ENCODE peak calls at places on chromosomes 7 and 10, in five cellular contexts. One of them, this sample, is unnamed. For H3K4me1, the result is how much of the 10 kb centered on the place peaks cover.

GRCh38 chr10:61836233-61836887 is 65.1 kb upstream of the ARID5B start:
- DNase-seq in Peyer's patch: no peak
- DNase-seq in HAP-1: peak
- DNase-seq in endodermal cell: no peak
- DNase-seq in MM.1S: no peak
- DNase-seq in this sample: no peak

GRCh38 chr10:107415446-107415845 is 250.9 kb upstream of the SORCS1 start:
- DNase-seq in MM.1S: no peak
- DNase-seq in Peyer's patch: no peak
- DNase-seq in HAP-1: no peak
- DNase-seq in endodermal cell: no peak
- DNase-seq in this sample: no peak

GRCh38 chr7:99331002-99331401 is 5.3 kb downstream of the ARPC1A start:
- DNase-seq in HAP-1: no peak
- DNase-seq in Peyer's patch: no peak
- DNase-seq in endodermal cell: no peak
- DNase-seq in MM.1S: no peak
- DNase-seq in this sample: no peak

GRCh38 chr7:45026984-45027773 is 27.2 kb downstream of the CCM2 start:
- DNase-seq in HAP-1: no peak
- DNase-seq in endodermal cell: no peak
- DNase-seq in Peyer's patch: no peak
- DNase-seq in MM.1S: peak
- DNase-seq in this sample: no peak

GRCh38 chr7:47498229-47499056 is 83.5 kb downstream of the TNS3 start:
- DNase-seq in MM.1S: peak
- DNase-seq in HAP-1: no peak
- DNase-seq in Peyer's patch: peak
- DNase-seq in endodermal cell: no peak
- DNase-seq in this sample: no peak

GRCh38 chr10:31157125-31157983 is 125.7 kb upstream of the ZNF438 start:
- DNase-seq in HAP-1: no peak
- DNase-seq in endodermal cell: no peak
- DNase-seq in Peyer's patch: no peak
- DNase-seq in MM.1S: no peak
- DNase-seq in this sample: no peak

GRCh38 chr7:95859434-95859833 is 87.1 kb downstream of the DYNC1I1 start:
- DNase-seq in Peyer's patch: no peak
- DNase-seq in endodermal cell: peak
- DNase-seq in MM.1S: no peak
- DNase-seq in HAP-1: no peak
- DNase-seq in this sample: no peak

GRCh38 chr10:68831961-68832455 is 4.7 kb downstream of the STOX1 start:
- DNase-seq in MM.1S: no peak
- DNase-seq in HAP-1: no peak
- DNase-seq in Peyer's patch: no peak
- DNase-seq in endodermal cell: no peak
- DNase-seq in this sample: no peak

GRCh38 chr7:157690833-157691382 is 354.1 kb downstream of the DNAJB6 start:
- DNase-seq in endodermal cell: peak
- DNase-seq in HAP-1: peak
- DNase-seq in Peyer's patch: peak
- DNase-seq in MM.1S: no peak
- DNase-seq in this sample: no peak

GRCh38 chr10:93073539-93074136 is at the start of gene CYP26A1:
- DNase-seq in MM.1S: peak
- DNase-seq in Peyer's patch: no peak
- DNase-seq in endodermal cell: peak
- DNase-seq in HAP-1: peak
- DNase-seq in this sample: no peak

GRCh38 chr7:4882169-4882741 is 1.3 kb downstream of the RADIL start:
- DNase-seq in Peyer's patch: peak
- DNase-seq in endodermal cell: peak
- DNase-seq in HAP-1: peak
- DNase-seq in MM.1S: no peak
- DNase-seq in this sample: no peak

GRCh38 chr10:100969175-100970075 is at the start of gene SEMA4G:
- DNase-seq in MM.1S: peak
- DNase-seq in endodermal cell: peak
- DNase-seq in Peyer's patch: peak
- DNase-seq in HAP-1: peak
- DNase-seq in this sample: no peak

GRCh38 chr10:5497289-5497688 is 2.1 kb downstream of the CALML5 start:
- DNase-seq in endodermal cell: no peak
- DNase-seq in HAP-1: no peak
- DNase-seq in Peyer's patch: no peak
- DNase-seq in MM.1S: no peak
- DNase-seq in this sample: no peak

GRCh38 chr7:105808703-105809590 is 67.5 kb downstream of the ATXN7L1 start:
- DNase-seq in HAP-1: no peak
- DNase-seq in MM.1S: peak
- DNase-seq in endodermal cell: no peak
- DNase-seq in Peyer's patch: no peak
- DNase-seq in this sample: no peak

GRCh38 chr10:88125766-88126165 is 262.3 kb downstream of the PTEN start:
- DNase-seq in HAP-1: no peak
- DNase-seq in endodermal cell: no peak
- DNase-seq in Peyer's patch: no peak
- DNase-seq in MM.1S: no peak
- DNase-seq in this sample: no peak

GRCh38 chr10:68560916-68561691 is 967 bp downstream of the TET1 start:
- DNase-seq in HAP-1: peak
- DNase-seq in MM.1S: peak
- DNase-seq in Peyer's patch: peak
- DNase-seq in endodermal cell: peak
- DNase-seq in this sample: no peak

GRCh38 chr7:39950473-39951155 is 558 bp downstream of the CDK13 start:
- DNase-seq in MM.1S: peak
- DNase-seq in HAP-1: no peak
- DNase-seq in endodermal cell: peak
- DNase-seq in Peyer's patch: no peak
- DNase-seq in this sample: no peak

GRCh38 chr7:37445064-37445723 is 3.5 kb downstream of the ELMO1 start:
- DNase-seq in HAP-1: no peak
- DNase-seq in endodermal cell: no peak
- DNase-seq in Peyer's patch: no peak
- DNase-seq in MM.1S: no peak
- DNase-seq in this sample: no peak

GRCh38 chr7:37446371-37446770 is 2.3 kb downstream of the ELMO1 start:
- DNase-seq in MM.1S: no peak
- DNase-seq in HAP-1: no peak
- DNase-seq in Peyer's patch: no peak
- DNase-seq in endodermal cell: no peak
- DNase-seq in this sample: no peak

GRCh38 chr7:37448057-37448636 is 517 bp downstream of the ELMO1 start:
- DNase-seq in endodermal cell: peak
- DNase-seq in HAP-1: no peak
- DNase-seq in Peyer's patch: no peak
- DNase-seq in MM.1S: peak
- DNase-seq in this sample: no peak

GRCh38 chr7:37448637-37449331 is at the start of gene ELMO1:
- DNase-seq in MM.1S: peak
- DNase-seq in endodermal cell: peak
- DNase-seq in HAP-1: peak
- DNase-seq in Peyer's patch: peak
- DNase-seq in this sample: peak

DNA sequence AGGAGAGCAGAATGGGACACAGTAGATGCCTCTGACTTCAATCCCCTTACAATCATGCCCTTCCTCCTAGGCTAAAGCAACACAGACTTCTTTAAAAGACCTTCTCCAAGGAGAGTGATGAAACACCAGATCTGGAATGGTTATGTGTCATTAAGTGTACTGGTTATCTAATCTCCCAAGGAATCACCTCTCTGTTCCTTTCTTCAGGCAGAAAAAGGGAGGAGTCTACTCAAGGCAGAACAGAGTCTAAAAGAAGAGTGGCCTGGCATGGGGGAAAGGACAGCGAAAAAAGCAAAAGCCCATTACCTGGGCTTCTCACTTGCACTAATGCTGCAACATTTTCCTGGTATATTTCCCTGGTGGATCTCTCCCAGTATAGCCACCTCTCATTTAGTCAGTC is 2.9 kb downstream of the ELMO1 start:
- DNase-seq in Peyer's patch: no peak
- DNase-seq in MM.1S: no peak
- DNase-seq in endodermal cell: no peak
- DNase-seq in HAP-1: no peak
- DNase-seq in this sample: no peak
- H3K4me1 ChIP-seq in Peyer's patch: under half
- H3K4me1 ChIP-seq in MM.1S: under half
- H3K4me1 ChIP-seq in endodermal cell: under half
- H3K4me1 ChIP-seq in HAP-1: under half
- H3K4me1 ChIP-seq in this sample: under half

GRCh38 chr7:137987563-137987962 is 14.3 kb downstream of the CREB3L2 start:
- DNase-seq in HAP-1: no peak
- DNase-seq in MM.1S: no peak
- DNase-seq in Peyer's patch: no peak
- DNase-seq in endodermal cell: no peak
- DNase-seq in this sample: no peak
- H3K4me1 ChIP-seq in HAP-1: under half
- H3K4me1 ChIP-seq in MM.1S: half or more
- H3K4me1 ChIP-seq in Peyer's patch: half or more
- H3K4me1 ChIP-seq in endodermal cell: under half
- H3K4me1 ChIP-seq in this sample: under half

DNA sequence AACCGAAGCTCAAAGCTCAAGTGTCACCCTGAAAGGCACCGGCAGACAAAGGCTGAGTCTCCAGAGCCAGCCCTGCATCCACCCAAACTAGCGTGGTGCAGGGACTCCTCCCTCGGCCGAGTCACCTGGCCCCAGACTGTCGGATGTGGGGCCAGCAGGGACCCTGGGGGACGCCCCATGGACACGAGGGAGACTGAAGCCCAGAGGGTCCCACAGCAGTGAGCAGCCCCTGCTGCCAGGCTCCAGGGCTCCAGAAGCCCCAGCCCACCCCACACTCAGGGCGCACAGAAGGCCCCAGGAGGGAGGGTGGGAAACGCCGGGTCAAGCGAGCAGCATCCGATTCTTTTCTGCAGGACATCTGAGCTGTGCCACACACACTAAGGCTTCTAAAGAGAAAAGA is 20.2 kb downstream of the GPR146 start:
- DNase-seq in endodermal cell: no peak
- DNase-seq in HAP-1: no peak
- DNase-seq in Peyer's patch: no peak
- DNase-seq in MM.1S: no peak
- DNase-seq in this sample: no peak
- H3K4me1 ChIP-seq in endodermal cell: under half
- H3K4me1 ChIP-seq in HAP-1: under half
- H3K4me1 ChIP-seq in Peyer's patch: under half
- H3K4me1 ChIP-seq in MM.1S: under half
- H3K4me1 ChIP-seq in this sample: under half

GRCh38 chr10:113165643-113166042 is 215.6 kb downstream of the TCF7L2 start:
- DNase-seq in MM.1S: no peak
- DNase-seq in endodermal cell: peak
- DNase-seq in HAP-1: no peak
- DNase-seq in Peyer's patch: no peak
- DNase-seq in this sample: no peak

GRCh38 chr10:113169111-113169510 is 219.1 kb downstream of the TCF7L2 start:
- DNase-seq in Peyer's patch: no peak
- DNase-seq in MM.1S: no peak
- DNase-seq in endodermal cell: no peak
- DNase-seq in HAP-1: no peak
- DNase-seq in this sample: no peak

GRCh38 chr10:113167702-113168101 is 217.7 kb downstream of the TCF7L2 start:
- DNase-seq in endodermal cell: no peak
- DNase-seq in Peyer's patch: no peak
- DNase-seq in HAP-1: no peak
- DNase-seq in MM.1S: no peak
- DNase-seq in this sample: no peak

GRCh38 chr10:113169853-113170455 is 219.9 kb downstream of the TCF7L2 start:
- DNase-seq in endodermal cell: no peak
- DNase-seq in MM.1S: peak
- DNase-seq in Peyer's patch: no peak
- DNase-seq in HAP-1: no peak
- DNase-seq in this sample: no peak

GRCh38 chr10:113168560-113168959 is 218.5 kb downstream of the TCF7L2 start:
- DNase-seq in Peyer's patch: no peak
- DNase-seq in MM.1S: no peak
- DNase-seq in endodermal cell: no peak
- DNase-seq in HAP-1: no peak
- DNase-seq in this sample: no peak
- H3K4me1 ChIP-seq in Peyer's patch: under half
- H3K4me1 ChIP-seq in MM.1S: under half
- H3K4me1 ChIP-seq in endodermal cell: under half
- H3K4me1 ChIP-seq in HAP-1: under half
- H3K4me1 ChIP-seq in this sample: under half